ENCODE peak calls at places on chromosomes 4 and X, in four cellular contexts. M is HL-60, X is GM12878, Q is K562. N is an unnamed sample.

GRCh38 chr4:31185014-31185585 is 464.9 kb downstream of the PCDH7 start:
- DNase-seq in M (no peak), X (no peak), Q (no peak), N (no peak)

GRCh38 chr4:124610214-124610613 is 102.3 kb downstream of the ANKRD50 start:
- DNase-seq in M (no peak), X (no peak), Q (no peak), N (no peak)

GRCh38 chr4:83503974-83504373 is 19.1 kb upstream of the ABRAXAS1 start:
- DNase-seq in M (no peak), X (no peak), Q (no peak), N (no peak)

GRCh38 chr4:7699040-7699439 is 240.6 kb downstream of the AFAP1 start:
- DNase-seq in M (no peak), X (no peak), Q (no peak), N (no peak)

GRCh38 chrX:39258331-39258730 is 457.1 kb downstream of the MID1IP1 start:
- DNase-seq in M (no peak), X (no peak), Q (peak; percentile 27), N (no peak)

GRCh38 chr4:6876440-6876839 is 33.2 kb upstream of the TBC1D14 start:
- DNase-seq in M (no peak), X (no peak), Q (no peak), N (no peak)

GRCh38 chr4:152356428-152357034 is 179.4 kb downstream of the FBXW7 start:
- DNase-seq in M (no peak), X (no peak), Q (no peak), N (no peak)

GRCh38 chr4:87100093-87100634 is 120.3 kb downstream of the KLHL8 start:
- DNase-seq in M (no peak), X (no peak), Q (no peak), N (no peak)

GRCh38 chr4:108601517-108601916 is 18.9 kb upstream of the RPL34 start:
- DNase-seq in M (no peak), X (no peak), Q (no peak), N (no peak)

GRCh38 chr4:170990989-170991589 is 822.1 kb upstream of the GALNTL6 start:
- DNase-seq in M (peak; percentile 5), X (no peak), Q (peak; percentile 8), N (no peak)

GRCh38 chrX:154135458-154136229 is 8.4 kb upstream of the OPN1LW start:
- DNase-seq in M (no peak), X (no peak), Q (no peak), N (no peak)

GRCh38 chr4:11098461-11098860 is 330.2 kb downstream of the HS3ST1 start:
- DNase-seq in M (no peak), X (peak; percentile 24), Q (no peak), N (no peak)

GRCh38 chr4:25856756-25857155 is 6.0 kb downstream of the SEL1L3 start:
- DNase-seq in M (no peak), X (no peak), Q (no peak), N (no peak)

GRCh38 chr4:25860586-25861421 is 2.0 kb downstream of the SEL1L3 start:
- DNase-seq in M (peak; percentile 95), X (no peak), Q (peak; percentile 72), N (no peak)

GRCh38 chr4:25857851-25858400 is 4.9 kb downstream of the SEL1L3 start:
- DNase-seq in M (no peak), X (no peak), Q (no peak), N (no peak)

GRCh38 chr4:25859429-25860148 is 3.2 kb downstream of the SEL1L3 start:
- DNase-seq in M (no peak), X (no peak), Q (no peak), N (no peak)

DNA sequence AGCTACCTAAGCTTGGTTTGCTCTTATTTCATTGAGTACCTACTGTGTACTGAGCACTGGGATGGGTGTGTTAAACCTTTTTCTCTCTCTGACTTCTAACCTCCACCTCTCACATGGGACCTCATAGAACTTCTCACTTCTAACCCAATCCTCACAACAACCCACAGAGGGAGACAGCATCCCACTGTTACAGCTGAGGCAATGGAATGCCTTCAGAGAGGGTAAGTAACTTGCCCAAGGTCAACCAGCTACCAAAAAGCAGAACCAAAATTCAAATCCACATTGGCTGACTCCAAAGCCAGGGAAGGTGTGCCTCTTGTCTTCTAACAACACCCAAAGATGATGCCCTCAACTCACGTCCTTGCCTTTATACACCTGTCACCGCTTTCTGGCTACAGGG is 5.4 kb downstream of the SEL1L3 start:
- DNase-seq in M (no peak), X (no peak), Q (no peak), N (no peak)
- TF ChIP-seq POLR2AphosphoS5 in M (no peak), X (no peak), Q (no peak), N (no peak)

DNA sequence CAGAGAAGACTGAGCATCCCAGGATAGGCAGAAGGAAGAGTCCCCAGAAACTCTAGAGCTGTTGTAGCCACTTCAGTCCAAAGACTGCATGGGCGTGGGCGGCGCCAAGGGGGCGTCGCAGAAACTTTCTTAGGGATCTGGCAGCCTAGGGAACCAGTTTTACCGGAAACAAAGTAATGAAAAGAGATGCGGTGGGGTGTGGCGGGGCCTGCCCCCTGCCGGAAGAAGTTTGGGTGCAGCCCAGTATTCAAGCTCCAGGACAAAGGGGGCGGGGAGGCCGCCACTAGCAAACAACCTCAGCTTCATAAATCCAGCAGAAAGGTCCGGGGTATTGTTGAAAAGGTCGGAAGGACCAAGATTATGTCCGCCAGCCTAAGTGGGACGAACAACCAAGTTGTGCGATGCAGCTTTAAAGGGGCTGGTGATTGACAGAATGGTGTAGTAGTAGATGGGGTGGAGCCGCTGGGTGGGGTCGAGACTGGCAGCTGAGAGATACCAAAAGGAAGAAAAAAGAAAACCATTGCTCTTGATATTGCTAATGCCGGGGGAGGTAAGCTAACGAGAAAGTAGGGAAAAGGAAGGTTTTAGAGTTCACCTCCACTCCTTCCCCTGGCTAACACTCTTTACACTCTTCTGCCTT is 190.5 kb downstream of the RRAGB start:
- DNase-seq in M (peak; percentile 0), X (no peak), Q (peak; percentile 31), N (peak; percentile 19)
- TF ChIP-seq SPI1 in M (no peak), X (no peak), Q (no peak), N (no peak)

GRCh38 chr4:110501826-110502225 is 25.9 kb downstream of the ENPEP start:
- DNase-seq in M (no peak), X (no peak), Q (no peak), N (no peak)
- TF ChIP-seq POLR2AphosphoS5 in M (no peak), X (no peak), Q (no peak), N (no peak)

DNA sequence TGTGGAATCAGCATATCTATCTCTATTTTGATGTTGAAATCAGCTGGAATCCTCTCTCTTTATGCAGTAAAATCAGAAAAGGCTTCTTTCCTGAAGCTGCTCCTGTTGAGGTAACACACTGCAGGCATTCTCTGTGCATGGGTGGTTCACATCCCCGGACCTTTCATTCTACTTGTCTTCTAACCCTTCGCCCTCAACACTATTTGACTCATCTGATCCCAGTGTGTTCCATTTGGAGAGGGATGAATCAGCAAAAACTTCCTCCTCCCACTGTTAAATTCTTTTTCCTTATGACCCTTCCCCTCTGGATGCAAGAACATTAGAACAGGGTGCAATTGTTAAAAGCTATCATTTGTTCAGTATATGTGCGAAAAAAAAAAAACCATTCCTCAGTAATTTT is 67.4 kb downstream of the RNF150 start:
- DNase-seq in M (no peak), X (no peak), Q (no peak), N (no peak)
- TF ChIP-seq SPI1 in M (no peak), X (no peak), Q (no peak), N (no peak)